ENCODE peak calls at places on chromosomes 3 and 15, in ten cellular contexts. One of them, this sample, is unnamed.

GRCh38 chr3:116034071-116034470 is 410.8 kb downstream of the GAP43 start:
- DNase-seq in heart left ventricle: no peak
- DNase-seq in BJ: no peak
- DNase-seq in breast epithelium: no peak
- DNase-seq in GM13976: no peak
- DNase-seq in thyroid gland: no peak
- DNase-seq in upper lobe of right lung: no peak
- DNase-seq in astrocyte of the spinal cord: no peak
- DNase-seq in fibroblast of mammary gland: no peak
- DNase-seq in cardiac muscle cell: no peak
- DNase-seq in this sample: no peak

GRCh38 chr15:31106495-31107300 is 5.2 kb upstream of the TRPM1 start:
- DNase-seq in astrocyte of the spinal cord: no peak
- DNase-seq in thyroid gland: peak
- DNase-seq in upper lobe of right lung: no peak
- DNase-seq in breast epithelium: no peak
- DNase-seq in GM13976: no peak
- DNase-seq in fibroblast of mammary gland: no peak
- DNase-seq in BJ: peak
- DNase-seq in heart left ventricle: no peak
- DNase-seq in cardiac muscle cell: no peak
- DNase-seq in this sample: peak

GRCh38 chr3:153591566-153592221 is 429.7 kb downstream of the RAP2B start:
- DNase-seq in BJ: no peak
- DNase-seq in thyroid gland: no peak
- DNase-seq in cardiac muscle cell: peak
- DNase-seq in upper lobe of right lung: no peak
- DNase-seq in astrocyte of the spinal cord: no peak
- DNase-seq in GM13976: no peak
- DNase-seq in heart left ventricle: no peak
- DNase-seq in fibroblast of mammary gland: no peak
- DNase-seq in breast epithelium: no peak
- DNase-seq in this sample: no peak

GRCh38 chr3:180252683-180253082 is 215.9 kb upstream of the PEX5L start:
- DNase-seq in breast epithelium: no peak
- DNase-seq in BJ: no peak
- DNase-seq in GM13976: no peak
- DNase-seq in cardiac muscle cell: no peak
- DNase-seq in fibroblast of mammary gland: no peak
- DNase-seq in thyroid gland: no peak
- DNase-seq in upper lobe of right lung: no peak
- DNase-seq in heart left ventricle: no peak
- DNase-seq in astrocyte of the spinal cord: no peak
- DNase-seq in this sample: no peak

GRCh38 chr3:159634414-159634813 is 354.2 kb upstream of the IL12A start:
- DNase-seq in thyroid gland: no peak
- DNase-seq in breast epithelium: no peak
- DNase-seq in cardiac muscle cell: no peak
- DNase-seq in BJ: no peak
- DNase-seq in heart left ventricle: no peak
- DNase-seq in fibroblast of mammary gland: peak
- DNase-seq in upper lobe of right lung: no peak
- DNase-seq in GM13976: no peak
- DNase-seq in astrocyte of the spinal cord: peak
- DNase-seq in this sample: no peak

GRCh38 chr3:125957674-125958510 is 11.1 kb upstream of the ROPN1B start:
- DNase-seq in heart left ventricle: no peak
- DNase-seq in astrocyte of the spinal cord: no peak
- DNase-seq in BJ: no peak
- DNase-seq in cardiac muscle cell: no peak
- DNase-seq in thyroid gland: no peak
- DNase-seq in GM13976: no peak
- DNase-seq in breast epithelium: no peak
- DNase-seq in upper lobe of right lung: no peak
- DNase-seq in fibroblast of mammary gland: no peak
- DNase-seq in this sample: no peak

GRCh38 chr15:42499888-42500609 is 4.6 kb downstream of the SNAP23 start:
- DNase-seq in heart left ventricle: no peak
- DNase-seq in GM13976: no peak
- DNase-seq in breast epithelium: no peak
- DNase-seq in fibroblast of mammary gland: no peak
- DNase-seq in cardiac muscle cell: peak
- DNase-seq in astrocyte of the spinal cord: no peak
- DNase-seq in thyroid gland: no peak
- DNase-seq in BJ: no peak
- DNase-seq in upper lobe of right lung: no peak
- DNase-seq in this sample: no peak

GRCh38 chr3:64244011-64244942 is 19.0 kb upstream of the PRICKLE2 start:
- DNase-seq in astrocyte of the spinal cord: peak
- DNase-seq in upper lobe of right lung: no peak
- DNase-seq in breast epithelium: no peak
- DNase-seq in BJ: no peak
- DNase-seq in cardiac muscle cell: peak
- DNase-seq in thyroid gland: no peak
- DNase-seq in fibroblast of mammary gland: peak
- DNase-seq in heart left ventricle: no peak
- DNase-seq in GM13976: no peak
- DNase-seq in this sample: no peak

GRCh38 chr15:89781055-89781454 is 4.9 kb downstream of the MESP2 start:
- DNase-seq in breast epithelium: no peak
- DNase-seq in fibroblast of mammary gland: no peak
- DNase-seq in heart left ventricle: no peak
- DNase-seq in upper lobe of right lung: no peak
- DNase-seq in BJ: no peak
- DNase-seq in thyroid gland: no peak
- DNase-seq in GM13976: no peak
- DNase-seq in astrocyte of the spinal cord: no peak
- DNase-seq in cardiac muscle cell: no peak
- DNase-seq in this sample: no peak

GRCh38 chr3:183371672-183371968 is 56.8 kb downstream of the MCF2L2 start:
- DNase-seq in breast epithelium: no peak
- DNase-seq in heart left ventricle: no peak
- DNase-seq in cardiac muscle cell: peak
- DNase-seq in BJ: no peak
- DNase-seq in GM13976: no peak
- DNase-seq in thyroid gland: no peak
- DNase-seq in astrocyte of the spinal cord: peak
- DNase-seq in fibroblast of mammary gland: no peak
- DNase-seq in upper lobe of right lung: no peak
- DNase-seq in this sample: no peak

GRCh38 chr3:122576174-122576940 is 1.1 kb upstream of the PARP15 start:
- DNase-seq in breast epithelium: no peak
- DNase-seq in BJ: no peak
- DNase-seq in astrocyte of the spinal cord: no peak
- DNase-seq in heart left ventricle: no peak
- DNase-seq in thyroid gland: no peak
- DNase-seq in fibroblast of mammary gland: peak
- DNase-seq in cardiac muscle cell: no peak
- DNase-seq in upper lobe of right lung: no peak
- DNase-seq in GM13976: peak
- DNase-seq in this sample: no peak

GRCh38 chr3:23113455-23114171 is 89.5 kb upstream of the UBE2E2 start:
- DNase-seq in thyroid gland: no peak
- DNase-seq in heart left ventricle: no peak
- DNase-seq in fibroblast of mammary gland: peak
- DNase-seq in breast epithelium: no peak
- DNase-seq in astrocyte of the spinal cord: peak
- DNase-seq in BJ: peak
- DNase-seq in GM13976: no peak
- DNase-seq in cardiac muscle cell: peak
- DNase-seq in upper lobe of right lung: no peak
- DNase-seq in this sample: no peak

GRCh38 chr15:73433878-73434277 is 9.1 kb upstream of the REC114 start:
- DNase-seq in heart left ventricle: no peak
- DNase-seq in thyroid gland: no peak
- DNase-seq in fibroblast of mammary gland: no peak
- DNase-seq in upper lobe of right lung: no peak
- DNase-seq in breast epithelium: no peak
- DNase-seq in astrocyte of the spinal cord: no peak
- DNase-seq in GM13976: no peak
- DNase-seq in BJ: no peak
- DNase-seq in cardiac muscle cell: no peak
- DNase-seq in this sample: no peak

GRCh38 chr15:79167776-79168175 is 77.2 kb upstream of the RASGRF1 start:
- DNase-seq in breast epithelium: no peak
- DNase-seq in cardiac muscle cell: no peak
- DNase-seq in upper lobe of right lung: no peak
- DNase-seq in astrocyte of the spinal cord: no peak
- DNase-seq in heart left ventricle: no peak
- DNase-seq in BJ: no peak
- DNase-seq in GM13976: no peak
- DNase-seq in thyroid gland: no peak
- DNase-seq in fibroblast of mammary gland: no peak
- DNase-seq in this sample: peak

GRCh38 chr3:57052662-57053061 is 7.8 kb upstream of the SPATA12 start:
- DNase-seq in BJ: no peak
- DNase-seq in breast epithelium: no peak
- DNase-seq in astrocyte of the spinal cord: no peak
- DNase-seq in upper lobe of right lung: no peak
- DNase-seq in thyroid gland: no peak
- DNase-seq in fibroblast of mammary gland: no peak
- DNase-seq in heart left ventricle: no peak
- DNase-seq in GM13976: no peak
- DNase-seq in cardiac muscle cell: no peak
- DNase-seq in this sample: no peak

GRCh38 chr3:126977821-126978220 is 5.1 kb upstream of the PLXNA1 start:
- DNase-seq in BJ: no peak
- DNase-seq in heart left ventricle: no peak
- DNase-seq in upper lobe of right lung: no peak
- DNase-seq in fibroblast of mammary gland: no peak
- DNase-seq in cardiac muscle cell: no peak
- DNase-seq in breast epithelium: no peak
- DNase-seq in thyroid gland: no peak
- DNase-seq in GM13976: no peak
- DNase-seq in astrocyte of the spinal cord: no peak
- DNase-seq in this sample: no peak

GRCh38 chr15:56918907-56919707 is 663 bp downstream of the TCF12 start:
- DNase-seq in thyroid gland: peak
- DNase-seq in heart left ventricle: peak
- DNase-seq in BJ: no peak
- DNase-seq in GM13976: peak
- DNase-seq in breast epithelium: peak
- DNase-seq in cardiac muscle cell: peak
- DNase-seq in fibroblast of mammary gland: peak
- DNase-seq in upper lobe of right lung: peak
- DNase-seq in astrocyte of the spinal cord: peak
- DNase-seq in this sample: peak

DNA sequence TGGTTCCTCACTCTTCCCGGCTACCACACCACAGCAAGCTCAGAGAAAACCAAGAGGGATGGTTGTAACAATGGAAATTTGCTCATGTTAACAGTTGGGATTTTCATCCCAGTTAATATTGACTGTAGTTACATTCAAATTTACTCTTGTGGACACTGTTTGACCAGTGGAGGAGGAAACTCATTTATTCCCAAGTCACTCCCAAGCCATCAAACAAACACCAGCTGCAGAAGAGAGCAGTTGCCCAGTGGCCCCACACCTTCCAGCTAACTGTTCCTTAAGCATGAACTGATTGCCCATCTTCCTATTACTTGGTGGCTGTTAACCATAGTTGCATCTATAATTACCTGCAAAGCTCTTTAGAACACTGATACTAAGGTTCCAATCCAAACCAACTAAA is 24.1 kb upstream of the MECOM start:
- DNase-seq in BJ: no peak
- DNase-seq in thyroid gland: no peak
- DNase-seq in GM13976: no peak
- DNase-seq in cardiac muscle cell: no peak
- DNase-seq in heart left ventricle: no peak
- DNase-seq in astrocyte of the spinal cord: no peak
- DNase-seq in upper lobe of right lung: no peak
- DNase-seq in fibroblast of mammary gland: no peak
- DNase-seq in breast epithelium: no peak
- DNase-seq in this sample: no peak
- TF ChIP-seq CTCF in BJ: no peak
- TF ChIP-seq CTCF in thyroid gland: no peak
- TF ChIP-seq CTCF in GM13976: no peak
- TF ChIP-seq CTCF in cardiac muscle cell: no peak
- TF ChIP-seq CTCF in heart left ventricle: no peak
- TF ChIP-seq CTCF in astrocyte of the spinal cord: no peak
- TF ChIP-seq CTCF in upper lobe of right lung: no peak
- TF ChIP-seq CTCF in fibroblast of mammary gland: no peak
- TF ChIP-seq CTCF in breast epithelium: no peak
- TF ChIP-seq CTCF in this sample: no peak

DNA sequence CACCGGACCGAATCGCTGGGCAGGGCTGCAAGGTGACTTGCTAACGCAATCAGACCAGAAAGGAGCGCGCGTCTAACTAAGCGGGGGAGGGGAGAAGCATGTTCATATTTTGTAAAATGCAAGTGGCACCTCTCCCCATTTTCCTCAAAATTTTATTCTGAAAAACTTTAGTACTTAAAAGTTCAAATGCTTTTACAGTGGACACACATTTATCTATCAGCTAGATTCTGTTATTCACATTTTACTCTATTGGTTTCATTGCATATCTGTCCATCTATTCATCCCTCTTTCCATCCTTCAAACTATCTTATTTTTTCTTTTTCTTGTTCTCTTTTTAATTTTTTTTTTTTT is 46.1 kb upstream of the KLHL25 start:
- DNase-seq in astrocyte of the spinal cord: no peak
- DNase-seq in breast epithelium: no peak
- DNase-seq in BJ: no peak
- DNase-seq in fibroblast of mammary gland: no peak
- DNase-seq in cardiac muscle cell: no peak
- DNase-seq in heart left ventricle: no peak
- DNase-seq in GM13976: no peak
- DNase-seq in upper lobe of right lung: no peak
- DNase-seq in thyroid gland: no peak
- DNase-seq in this sample: no peak
- TF ChIP-seq CTCF in astrocyte of the spinal cord: no peak
- TF ChIP-seq CTCF in breast epithelium: no peak
- TF ChIP-seq CTCF in BJ: no peak
- TF ChIP-seq CTCF in fibroblast of mammary gland: no peak
- TF ChIP-seq CTCF in cardiac muscle cell: no peak
- TF ChIP-seq CTCF in heart left ventricle: no peak
- TF ChIP-seq CTCF in GM13976: no peak
- TF ChIP-seq CTCF in upper lobe of right lung: no peak
- TF ChIP-seq CTCF in thyroid gland: no peak
- TF ChIP-seq CTCF in this sample: peak

GRCh38 chr3:42581709-42582473 is at the start of gene SEC22C:
- DNase-seq in thyroid gland: peak
- DNase-seq in breast epithelium: peak
- DNase-seq in BJ: peak
- DNase-seq in fibroblast of mammary gland: peak
- DNase-seq in heart left ventricle: peak
- DNase-seq in cardiac muscle cell: peak
- DNase-seq in astrocyte of the spinal cord: peak
- DNase-seq in upper lobe of right lung: peak
- DNase-seq in GM13976: peak
- DNase-seq in this sample: peak
- TF ChIP-seq CTCF in thyroid gland: no peak
- TF ChIP-seq CTCF in breast epithelium: no peak
- TF ChIP-seq CTCF in BJ: peak
- TF ChIP-seq CTCF in fibroblast of mammary gland: no peak
- TF ChIP-seq CTCF in heart left ventricle: no peak
- TF ChIP-seq CTCF in cardiac muscle cell: peak
- TF ChIP-seq CTCF in astrocyte of the spinal cord: no peak
- TF ChIP-seq CTCF in upper lobe of right lung: peak
- TF ChIP-seq CTCF in GM13976: peak
- TF ChIP-seq CTCF in this sample: peak

GRCh38 chr3:52714335-52715302 is 8.7 kb downstream of the SPCS1 start:
- DNase-seq in fibroblast of mammary gland: no peak
- DNase-seq in cardiac muscle cell: no peak
- DNase-seq in heart left ventricle: no peak
- DNase-seq in GM13976: no peak
- DNase-seq in BJ: no peak
- DNase-seq in upper lobe of right lung: no peak
- DNase-seq in thyroid gland: peak
- DNase-seq in astrocyte of the spinal cord: no peak
- DNase-seq in breast epithelium: no peak
- DNase-seq in this sample: peak
- TF ChIP-seq CTCF in fibroblast of mammary gland: no peak
- TF ChIP-seq CTCF in cardiac muscle cell: no peak
- TF ChIP-seq CTCF in heart left ventricle: no peak
- TF ChIP-seq CTCF in GM13976: no peak
- TF ChIP-seq CTCF in BJ: no peak
- TF ChIP-seq CTCF in upper lobe of right lung: no peak
- TF ChIP-seq CTCF in thyroid gland: no peak
- TF ChIP-seq CTCF in astrocyte of the spinal cord: no peak
- TF ChIP-seq CTCF in breast epithelium: no peak
- TF ChIP-seq CTCF in this sample: no peak